ENCODE peak calls at places on chromosomes 1 and 21, in four cellular contexts. D, T, N and J are unnamed samples.

GRCh38 chr1:184143449-184143848 is 91.9 kb downstream of the TSEN15 start:
- DNase-seq in D (peak; percentile 39), T (peak; percentile 64), N (no peak), J (no peak)

GRCh38 chr21:36297555-36297937 is 22.5 kb upstream of the MORC3 start:
- DNase-seq in D (no peak), N (no peak), T (no peak), J (no peak)

GRCh38 chr21:36150192-36150711 is 6.4 kb upstream of the DOP1B start:
- DNase-seq in D (peak; percentile 37), N (no peak), T (no peak), J (no peak)

GRCh38 chr1:226686440-226687436 is 52.3 kb downstream of the ITPKB start:
- DNase-seq in N (no peak), D (no peak), T (no peak), J (no peak)

GRCh38 chr21:44059710-44060109 is 47.5 kb upstream of the PWP2 start:
- DNase-seq in T (no peak), N (no peak), D (no peak), J (no peak)

GRCh38 chr1:198295186-198295585 is 138.4 kb downstream of the NEK7 start:
- DNase-seq in T (no peak), D (no peak), N (no peak), J (no peak)

GRCh38 chr1:19597463-19598309 is 46.4 kb upstream of the NBL1 start:
- DNase-seq in N (no peak), T (no peak), D (peak; percentile 60), J (peak; percentile 44)

GRCh38 chr1:26838474-26839338 is 12.2 kb downstream of the ZDHHC18 start:
- DNase-seq in D (no peak), N (peak; percentile 57), T (no peak), J (no peak)

GRCh38 chr1:15215116-15215515 is 31.9 kb upstream of the FHAD1 start:
- DNase-seq in D (no peak), T (no peak), N (no peak), J (no peak)

GRCh38 chr1:96962807-96963206 is 241.2 kb downstream of the PTBP2 start:
- DNase-seq in N (no peak), D (peak; percentile 43), T (no peak), J (peak; percentile 84)

GRCh38 chr1:233361876-233362275 is 34.4 kb downstream of the MAP3K21 start:
- DNase-seq in D (no peak), T (no peak), N (no peak), J (no peak)

GRCh38 chr1:47875831-47876586 is 121.2 kb downstream of the TRABD2B start:
- DNase-seq in N (no peak), T (no peak), D (no peak), J (no peak)

GRCh38 chr1:113146242-113147072 is 73.5 kb downstream of the LRIG2 start:
- DNase-seq in T (no peak), N (no peak), D (peak; percentile 41), J (no peak)

GRCh38 chr1:216500273-216500967 is 77.2 kb upstream of the USH2A start:
- DNase-seq in D (no peak), T (no peak), N (no peak), J (no peak)

GRCh38 chr21:37220433-37220980 is 46.6 kb downstream of the VPS26C start:
- DNase-seq in N (peak; percentile 62), T (peak; percentile 36), D (peak; percentile 55), J (peak; percentile 27)

GRCh38 chr1:178055779-178056471 is 38.0 kb upstream of the RASAL2 start:
- DNase-seq in T (no peak), D (peak; percentile 63), N (no peak), J (peak; percentile 75)

GRCh38 chr1:40435471-40435870 is 14.8 kb upstream of the ZFP69B start:
- DNase-seq in D (peak; percentile 16), T (no peak), N (no peak), J (no peak)

GRCh38 chr1:151994956-151995355 is 1.3 kb upstream of the S100A10 start:
- DNase-seq in D (peak; percentile 99), T (no peak), N (peak; percentile 48), J (peak; percentile 95)

GRCh38 chr21:23131177-23131576 is 2133.0 kb downstream of the NCAM2 start:
- DNase-seq in D (no peak), T (no peak), N (no peak), J (peak; percentile 0)

GRCh38 chr21:42841156-42841915 is 38.0 kb downstream of the WDR4 start:
- DNase-seq in D (no peak), T (no peak), N (peak; percentile 7), J (no peak)

GRCh38 chr1:47338249-47339077 is 4.9 kb downstream of the CMPK1 start:
- DNase-seq in N (no peak), D (no peak), T (no peak), J (no peak)

GRCh38 chr1:39129514-39129913 is 75.0 kb upstream of the MACF1 start:
- DNase-seq in N (no peak), T (no peak), D (peak; percentile 58), J (no peak)

GRCh38 chr1:158286487-158286886 is 3.2 kb upstream of the CD1C start:
- DNase-seq in T (no peak), N (no peak), D (no peak), J (no peak)

GRCh38 chr1:13585996-13586395 is 2.4 kb downstream of the PDPN start:
- DNase-seq in T (no peak), N (no peak), D (no peak), J (peak; percentile 28)

GRCh38 chr1:84089470-84090261 is 54.4 kb upstream of the PRKACB start:
- DNase-seq in N (no peak), T (no peak), D (peak; percentile 86), J (peak; percentile 94)

GRCh38 chr1:36821386-36821785 is 212.9 kb downstream of the GRIK3 start:
- DNase-seq in T (no peak), N (no peak), D (no peak), J (no peak)

GRCh38 chr1:203113308-203113707 is 14.2 kb upstream of the ADORA1 start:
- DNase-seq in N (no peak), T (no peak), D (no peak), J (no peak)

GRCh38 chr1:53889304-53890298 is at the start of gene YIPF1:
- DNase-seq in N (peak; percentile 92), D (peak; percentile 90), T (peak; percentile 93), J (peak; percentile 92)

GRCh38 chr1:59361766-59362165 is 64.9 kb downstream of the FGGY start:
- DNase-seq in N (no peak), T (no peak), D (peak; percentile 81), J (no peak)